ENCODE peak calls at places on chromosomes 11 and 22, in five cellular contexts. I is fibroblast of lung, M is AG09319, Q is cardiac fibroblast, J is lower leg skin. D is an unnamed sample.
A peak's percentile ranks its signal among the peaks of the same experiment; 100 is the strongest.

GRCh38 chr22:45212992-45213751 is 27.5 kb downstream of the KIAA0930 start:
- DNase-seq in I (peak; percentile 76), Q (peak; percentile 68), J (no peak), M (no peak), D (no peak)

GRCh38 chr11:19696073-19696472 is 16.6 kb upstream of the NAV2 start:
- DNase-seq in J (no peak), M (no peak), Q (no peak), I (no peak), D (no peak)

GRCh38 chr11:3860360-3860759 is 4.9 kb downstream of the STIM1 start:
- DNase-seq in M (no peak), J (no peak), I (no peak), Q (no peak), D (no peak)

GRCh38 chr22:28783786-28784671 is 11.5 kb downstream of the CCDC117 start:
- DNase-seq in J (no peak), M (no peak), Q (no peak), I (no peak), D (no peak)

GRCh38 chr11:69680688-69681087 is 5.5 kb upstream of the LTO1 start:
- DNase-seq in Q (no peak), M (no peak), J (no peak), I (no peak), D (no peak)

GRCh38 chr11:47997063-47998053 is 17.0 kb downstream of the PTPRJ start:
- DNase-seq in M (no peak), J (no peak), Q (no peak), I (no peak), D (no peak)

GRCh38 chr22:28316014-28316413 is 363.6 kb downstream of the TTC28 start:
- DNase-seq in I (peak; percentile 13), J (no peak), Q (no peak), M (no peak), D (no peak)

GRCh38 chr22:42964994-42965699 is 49.8 kb downstream of the PACSIN2 start:
- DNase-seq in Q (no peak), I (no peak), M (no peak), J (no peak), D (peak; percentile 53)

GRCh38 chr11:128691802-128692749 is 1.8 kb upstream of the FLI1 start:
- DNase-seq in Q (no peak), J (no peak), M (no peak), I (no peak), D (peak; percentile 41)

GRCh38 chr22:31139866-31140716 is at the start of gene PLA2G3:
- DNase-seq in Q (peak; percentile 33), I (peak; percentile 65), M (no peak), J (no peak), D (peak; percentile 86)

GRCh38 chr11:33753304-33753703 is 17.1 kb upstream of the CD59 start:
- DNase-seq in I (peak; percentile 85), M (no peak), J (no peak), Q (peak; percentile 71), D (no peak)

GRCh38 chr11:128036556-128037093 is 550.7 kb downstream of the ETS1 start:
- DNase-seq in M (no peak), I (peak; percentile 41), J (no peak), Q (no peak), D (no peak)

GRCh38 chr11:86484164-86484794 is 109.6 kb downstream of the CCDC81 start:
- DNase-seq in I (peak; percentile 98), Q (peak; percentile 99), J (peak; percentile 92), M (peak; percentile 94), D (no peak)

GRCh38 chr22:36267058-36267457 is 14.1 kb downstream of the APOL1 start:
- DNase-seq in Q (no peak), J (peak; percentile 29), M (no peak), I (no peak), D (no peak)

GRCh38 chr22:26648011-26648497 is 9.3 kb upstream of the MIAT start:
- DNase-seq in J (no peak), M (no peak), Q (no peak), I (no peak), D (peak; percentile 24)

GRCh38 chr11:109036011-109036410 is 371.1 kb downstream of the DDX10 start:
- DNase-seq in M (no peak), J (no peak), Q (no peak), I (peak; percentile 22), D (no peak)

GRCh38 chr11:33000181-33000580 is 15.5 kb upstream of the DEPDC7 start:
- DNase-seq in Q (peak; percentile 89), M (peak; percentile 39), J (no peak), I (peak; percentile 90), D (no peak)

GRCh38 chr22:40312050-40312449 is 34.2 kb upstream of the ADSL start:
- DNase-seq in M (no peak), Q (no peak), J (no peak), I (no peak), D (peak; percentile 55)

GRCh38 chr22:42438293-42438650 is 6.1 kb upstream of the NFAM1 start:
- DNase-seq in I (no peak), M (no peak), Q (no peak), J (no peak), D (no peak)

GRCh38 chr11:8233691-8234424 is 29.8 kb downstream of the LMO1 start:
- DNase-seq in Q (peak; percentile 17), J (no peak), I (peak; percentile 74), M (no peak), D (no peak)

GRCh38 chr11:14583252-14584105 is 60.1 kb upstream of the PDE3B start:
- DNase-seq in I (no peak), Q (no peak), M (no peak), J (no peak), D (no peak)

GRCh38 chr11:106246495-106246894 is 169.0 kb downstream of the AASDHPPT start:
- DNase-seq in Q (no peak), M (no peak), J (no peak), I (no peak), D (no peak)

GRCh38 chr11:106238704-106239360 is 161.4 kb downstream of the AASDHPPT start:
- DNase-seq in J (no peak), Q (peak; percentile 45), M (no peak), I (no peak), D (no peak)

GRCh38 chr11:106241601-106242257 is 164.3 kb downstream of the AASDHPPT start:
- DNase-seq in I (no peak), Q (no peak), M (no peak), J (no peak), D (no peak)

DNA sequence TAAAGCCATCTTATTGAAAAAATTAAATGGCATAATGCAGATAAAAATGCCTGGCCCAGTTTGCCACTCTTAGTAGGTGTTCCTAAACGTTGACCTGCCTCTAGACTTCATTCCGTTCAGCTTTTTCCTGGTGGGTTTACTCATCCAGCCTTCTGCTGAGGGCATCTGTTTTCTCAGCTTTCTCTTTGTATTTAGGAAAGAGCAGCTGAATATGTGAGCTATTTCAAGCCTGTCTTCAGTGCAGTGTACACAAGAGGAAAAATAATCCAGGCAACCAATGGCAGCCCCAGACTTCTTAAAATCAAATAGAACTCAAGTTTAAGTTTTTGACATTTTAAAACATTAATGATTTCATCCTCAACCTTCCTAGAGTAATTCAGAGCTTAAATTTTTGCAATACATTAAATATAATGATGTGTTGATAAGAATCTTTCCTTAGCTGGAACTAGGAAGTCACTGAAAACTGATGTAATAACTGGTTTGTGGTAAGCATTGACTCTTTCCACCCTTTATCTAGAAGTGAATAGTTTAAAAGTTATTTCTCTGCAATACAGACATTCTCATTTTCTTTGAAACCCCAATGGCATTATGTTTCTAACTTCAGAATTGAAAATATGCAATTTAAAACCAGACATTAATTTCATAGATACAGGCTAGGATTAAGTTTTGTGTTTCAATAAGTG is 165.4 kb downstream of the AASDHPPT start:
- DNase-seq in I (peak; percentile 65), M (no peak), J (no peak), Q (no peak), D (no peak)
- TF ChIP-seq CTCF in I (no peak), M (no peak), J (no peak), Q (no peak), D (no peak)

DNA sequence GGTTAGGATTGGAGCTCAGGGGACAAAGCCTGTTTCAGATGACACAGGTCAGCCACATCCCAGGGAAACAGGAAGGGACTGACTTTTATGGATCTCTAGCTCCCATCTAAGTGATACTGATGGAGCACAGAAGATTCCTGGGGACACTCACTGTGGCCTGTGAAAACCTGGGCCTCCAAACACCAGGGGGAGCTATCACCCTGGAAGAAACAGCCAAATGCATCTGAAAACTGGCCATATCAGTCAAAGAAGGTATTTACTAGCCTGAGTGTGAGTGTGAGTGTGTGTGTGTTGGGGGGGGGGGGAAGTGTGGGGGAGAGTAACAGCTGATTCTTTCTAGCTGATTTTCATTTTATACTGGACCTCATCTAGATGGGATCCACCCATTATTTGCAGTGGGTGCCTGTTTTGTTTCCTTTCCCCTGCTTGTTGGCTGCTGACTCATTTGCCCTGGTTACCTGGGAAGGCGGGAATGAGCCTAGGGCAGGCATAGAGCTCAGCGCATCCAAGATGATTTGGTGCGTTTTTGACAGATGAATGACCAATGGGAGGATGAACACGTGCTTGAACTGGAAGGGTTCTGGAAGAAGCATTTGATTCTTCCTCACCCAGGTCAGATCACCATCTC is 284.0 kb downstream of the KIRREL3 start:
- DNase-seq in J (no peak), M (no peak), I (peak; percentile 33), Q (peak; percentile 39), D (peak; percentile 67)
- TF ChIP-seq CTCF in J (no peak), M (peak; percentile 64), I (peak; percentile 73), Q (peak; percentile 51), D (peak; percentile 58)

GRCh38 chr11:65850217-65851082 is 7.5 kb downstream of the CFL1 start:
- DNase-seq in I (no peak), M (no peak), J (no peak), Q (no peak), D (no peak)

GRCh38 chr11:65852508-65853248 is 5.3 kb downstream of the CFL1 start:
- DNase-seq in M (no peak), J (no peak), I (no peak), Q (no peak), D (no peak)

GRCh38 chr11:65851811-65852507 is 6.0 kb downstream of the CFL1 start:
- DNase-seq in I (no peak), M (no peak), Q (no peak), J (no peak), D (no peak)

GRCh38 chr11:65849771-65850216 is 8.2 kb downstream of the CFL1 start:
- DNase-seq in Q (no peak), M (no peak), I (no peak), J (no peak), D (no peak)

DNA sequence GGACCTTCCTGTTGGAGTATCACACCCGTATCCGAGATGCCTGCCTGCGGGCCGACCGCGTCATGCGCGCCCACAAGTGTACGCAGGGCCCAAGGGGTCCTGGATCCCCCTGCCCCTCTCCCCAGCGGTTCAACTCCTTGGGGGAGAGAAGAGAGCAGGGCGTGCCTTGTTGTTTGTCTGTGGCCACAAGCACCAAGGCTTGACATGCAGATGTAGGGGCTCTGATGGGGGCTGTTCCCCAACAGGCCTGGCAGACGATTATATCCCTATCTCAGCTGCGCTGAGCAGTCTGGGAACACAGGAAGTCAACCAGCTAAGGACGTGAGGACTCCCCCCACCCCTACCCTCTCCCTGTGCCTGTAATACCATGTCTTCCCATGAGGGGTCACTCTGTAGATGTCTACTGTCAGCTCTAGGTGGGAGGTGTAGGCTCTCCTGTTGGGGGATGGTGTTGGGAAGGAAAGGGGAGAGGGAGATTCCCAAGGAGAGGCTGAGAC is 6.8 kb downstream of the CFL1 start:
- DNase-seq in Q (peak; percentile 51), M (no peak), J (no peak), I (no peak), D (no peak)
- TF ChIP-seq CTCF in Q (peak; percentile 62), M (peak; percentile 30), J (no peak), I (peak; percentile 26), D (peak; percentile 27)

DNA sequence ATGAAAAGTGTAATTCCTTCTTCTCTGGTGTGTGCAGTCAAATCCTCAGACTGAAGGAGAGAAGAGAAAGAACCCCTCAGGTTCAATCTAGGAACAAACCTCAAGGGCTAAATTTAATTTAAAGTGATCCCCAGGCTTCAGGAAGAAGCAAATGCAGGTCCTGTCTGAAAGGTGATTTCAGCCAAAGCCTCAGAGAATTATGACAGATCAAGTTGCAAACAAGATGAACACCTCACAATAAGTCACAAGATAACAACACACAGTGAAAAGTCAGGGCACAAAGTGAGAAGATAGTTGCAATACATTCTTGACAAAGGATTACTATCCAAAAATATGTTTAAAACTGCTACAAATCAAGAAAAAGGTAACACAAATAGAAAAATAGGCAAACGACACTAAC is 11.8 kb downstream of the ZP1 start:
- DNase-seq in Q (no peak), J (no peak), I (no peak), M (no peak), D (no peak)
- TF ChIP-seq CTCF in Q (no peak), J (no peak), I (no peak), M (no peak), D (no peak)